ENCODE peak calls at places on chromosomes 2 and 18, in four cellular contexts. L is effector memory CD8-positive, alpha-beta T cell; X is H4; T is fibroblast of gingiva. G is an unnamed sample.

GRCh38 chr2:11753452-11753885 is 7.0 kb downstream of the LPIN1 start:
- DNase-seq in L (peak; percentile 46), X (no peak), T (no peak), G (peak; percentile 69)

GRCh38 chr18:54766631-54767030 is 61.6 kb upstream of the RAB27B start:
- DNase-seq in L (no peak), X (no peak), T (no peak), G (no peak)

GRCh38 chr2:194223173-194223670 is 1433.8 kb upstream of the SLC39A10 start:
- DNase-seq in L (no peak), X (no peak), T (no peak), G (no peak)

GRCh38 chr18:48950536-48951447 is at the start of gene SMAD7:
- DNase-seq in L (peak; percentile 44), X (no peak), T (no peak), G (no peak)

GRCh38 chr2:222819722-222820333 is 41.0 kb upstream of the ACSL3 start:
- DNase-seq in L (no peak), X (peak; percentile 18), T (no peak), G (no peak)

GRCh38 chr2:26556309-26557243 is 78.7 kb upstream of the OTOF start:
- DNase-seq in L (no peak), X (no peak), T (no peak), G (no peak)

GRCh38 chr2:128235581-128235980 is 83.1 kb downstream of the HS6ST1 start:
- DNase-seq in L (no peak), X (no peak), T (no peak), G (no peak)

GRCh38 chr2:203751886-203752285 is 45.4 kb downstream of the CD28 start:
- DNase-seq in L (no peak), X (no peak), T (peak; percentile 47), G (no peak)

GRCh38 chr2:54606393-54606973 is 117.0 kb upstream of the EML6 start:
- DNase-seq in L (no peak), X (no peak), T (no peak), G (no peak)

GRCh38 chr2:23386422-23387220 is 1.6 kb downstream of the KLHL29 start:
- DNase-seq in L (no peak), X (no peak), T (no peak), G (no peak)